ENCODE peak calls at places on chromosomes 16 and 17, in seven cellular contexts. E, N, F, O, I, W and Y are unnamed samples.

GRCh38 chr17:2905697-2906595 is 109.7 kb downstream of the RAP1GAP2 start:
- DNase-seq in E (no peak), N (no peak), F (no peak), O (no peak), I (no peak), W (no peak), Y (no peak)

GRCh38 chr16:1198194-1198593 is 26.9 kb downstream of the TPSG1 start:
- DNase-seq in E (no peak), N (no peak), F (no peak), O (no peak), I (no peak), W (no peak), Y (no peak)

GRCh38 chr17:44887971-44888955 is 11.0 kb downstream of the EFTUD2 start:
- DNase-seq in E (no peak), N (no peak), F (no peak), O (no peak), I (no peak), W (no peak), Y (no peak)

GRCh38 chr16:24539850-24540484 is 601 bp downstream of the RBBP6 start:
- DNase-seq in E (peak; percentile 51), N (peak; percentile 43), F (peak; percentile 27), O (no peak), I (peak; percentile 40), W (no peak), Y (peak; percentile 55)

GRCh38 chr17:30226878-30227277 is 8.6 kb downstream of the SLC6A4 start:
- DNase-seq in E (no peak), N (no peak), F (no peak), O (no peak), I (no peak), W (peak; percentile 7), Y (no peak)

GRCh38 chr17:55056530-55056929 is 88.0 kb downstream of the STXBP4 start:
- DNase-seq in E (peak; percentile 60), N (no peak), F (no peak), O (peak; percentile 18), I (peak; percentile 11), W (peak; percentile 16), Y (peak; percentile 18)

GRCh38 chr17:38572665-38573365 is 32.9 kb downstream of the SRCIN1 start:
- DNase-seq in E (peak; percentile 49), N (peak; percentile 64), F (no peak), O (peak; percentile 20), I (no peak), W (no peak), Y (no peak)

GRCh38 chr17:73803867-73804539 is 159.8 kb upstream of the SDK2 start:
- DNase-seq in E (peak; percentile 81), N (no peak), F (no peak), O (peak; percentile 98), I (no peak), W (no peak), Y (no peak)

GRCh38 chr16:59878479-59878878 is 1144.4 kb upstream of the GOT2 start:
- DNase-seq in E (no peak), N (no peak), F (no peak), O (no peak), I (peak; percentile 86), W (peak; percentile 79), Y (no peak)

GRCh38 chr17:72192409-72193192 is 71.8 kb downstream of the SOX9 start:
- DNase-seq in E (no peak), N (no peak), F (no peak), O (no peak), I (no peak), W (peak; percentile 52), Y (no peak)

GRCh38 chr17:10226930-10227695 is 28.7 kb upstream of the GAS7 start:
- DNase-seq in E (no peak), N (peak; percentile 49), F (peak; percentile 28), O (no peak), I (peak; percentile 26), W (no peak), Y (peak; percentile 45)

GRCh38 chr17:35293151-35293837 is 50.4 kb downstream of the SLFN5 start:
- DNase-seq in E (no peak), N (no peak), F (no peak), O (no peak), I (no peak), W (no peak), Y (no peak)

GRCh38 chr17:15511142-15511541 is 43.7 kb upstream of the CDRT4 start:
- DNase-seq in E (no peak), N (peak; percentile 16), F (no peak), O (no peak), I (no peak), W (no peak), Y (no peak)

GRCh38 chr16:52591441-52592215 is 44.7 kb upstream of the TOX3 start:
- DNase-seq in E (no peak), N (no peak), F (no peak), O (no peak), I (no peak), W (no peak), Y (no peak)